ENCODE peak calls at places on chromosomes 6 and 20, in five cellular contexts. One of them, this sample, is unnamed. For H3K27me3 and H3K4me1, the result is how much of the 10 kb centered on the place peaks cover.

GRCh38 chr20:34579936-34580587 is 21.5 kb downstream of the MAP1LC3A start:
- DNase-seq in left ventricle myocardium inferior: no peak
- DNase-seq in GM23248: peak
- DNase-seq in CD8-positive, alpha-beta memory T cell: no peak
- DNase-seq in heart left ventricle: no peak
- DNase-seq in this sample: no peak

GRCh38 chr20:19758888-19759331 is 852 bp downstream of the RIN2 start:
- DNase-seq in left ventricle myocardium inferior: peak
- DNase-seq in GM23248: peak
- DNase-seq in CD8-positive, alpha-beta memory T cell: no peak
- DNase-seq in heart left ventricle: peak
- DNase-seq in this sample: no peak

GRCh38 chr20:17626217-17627007 is 55.6 kb downstream of the RRBP1 start:
- DNase-seq in left ventricle myocardium inferior: peak
- DNase-seq in GM23248: no peak
- DNase-seq in CD8-positive, alpha-beta memory T cell: no peak
- DNase-seq in heart left ventricle: peak
- DNase-seq in this sample: no peak

GRCh38 chr20:60057866-60058807 is 99.9 kb downstream of the CDH26 start:
- DNase-seq in left ventricle myocardium inferior: peak
- DNase-seq in GM23248: no peak
- DNase-seq in CD8-positive, alpha-beta memory T cell: peak
- DNase-seq in heart left ventricle: peak
- DNase-seq in this sample: no peak

GRCh38 chr6:100664274-100665040 is 199.7 kb upstream of the SIM1 start:
- DNase-seq in left ventricle myocardium inferior: no peak
- DNase-seq in GM23248: peak
- DNase-seq in CD8-positive, alpha-beta memory T cell: no peak
- DNase-seq in heart left ventricle: no peak
- DNase-seq in this sample: no peak

GRCh38 chr6:17995414-17995813 is 8.0 kb upstream of the KIF13A start:
- DNase-seq in left ventricle myocardium inferior: no peak
- DNase-seq in GM23248: no peak
- DNase-seq in CD8-positive, alpha-beta memory T cell: no peak
- DNase-seq in heart left ventricle: no peak
- DNase-seq in this sample: no peak

GRCh38 chr6:13331516-13332348 is 3.4 kb upstream of the TBC1D7 start:
- DNase-seq in left ventricle myocardium inferior: no peak
- DNase-seq in GM23248: peak
- DNase-seq in CD8-positive, alpha-beta memory T cell: no peak
- DNase-seq in heart left ventricle: no peak
- DNase-seq in this sample: no peak

GRCh38 chr6:141482773-141483172 is 650.0 kb upstream of the GJE1 start:
- DNase-seq in left ventricle myocardium inferior: no peak
- DNase-seq in GM23248: peak
- DNase-seq in CD8-positive, alpha-beta memory T cell: no peak
- DNase-seq in heart left ventricle: no peak
- DNase-seq in this sample: no peak

GRCh38 chr20:46552460-46553420 is 2.3 kb upstream of the OCSTAMP start:
- DNase-seq in left ventricle myocardium inferior: no peak
- DNase-seq in GM23248: no peak
- DNase-seq in CD8-positive, alpha-beta memory T cell: no peak
- DNase-seq in heart left ventricle: no peak
- DNase-seq in this sample: no peak

GRCh38 chr6:127464161-127464880 is 5.1 kb upstream of the KIAA0408 start:
- DNase-seq in left ventricle myocardium inferior: no peak
- DNase-seq in GM23248: peak
- DNase-seq in CD8-positive, alpha-beta memory T cell: no peak
- DNase-seq in heart left ventricle: no peak
- DNase-seq in this sample: no peak

GRCh38 chr6:169589293-169589692 is 112.5 kb downstream of the WDR27 start:
- DNase-seq in left ventricle myocardium inferior: no peak
- DNase-seq in GM23248: peak
- DNase-seq in CD8-positive, alpha-beta memory T cell: peak
- DNase-seq in heart left ventricle: no peak
- DNase-seq in this sample: no peak

GRCh38 chr6:45423901-45424627 is 46.3 kb upstream of the SUPT3H start:
- DNase-seq in left ventricle myocardium inferior: peak
- DNase-seq in GM23248: no peak
- DNase-seq in CD8-positive, alpha-beta memory T cell: no peak
- DNase-seq in heart left ventricle: peak
- DNase-seq in this sample: no peak

GRCh38 chr6:10312445-10312844 is 102.4 kb downstream of the TFAP2A start:
- DNase-seq in left ventricle myocardium inferior: no peak
- DNase-seq in GM23248: no peak
- DNase-seq in CD8-positive, alpha-beta memory T cell: no peak
- DNase-seq in heart left ventricle: no peak
- DNase-seq in this sample: no peak

GRCh38 chr20:3115190-3116107 is 30.9 kb upstream of the AVP start:
- DNase-seq in left ventricle myocardium inferior: no peak
- DNase-seq in GM23248: peak
- DNase-seq in CD8-positive, alpha-beta memory T cell: no peak
- DNase-seq in heart left ventricle: peak
- DNase-seq in this sample: no peak

GRCh38 chr6:159540152-159540551 is 152.9 kb downstream of the SOD2 start:
- DNase-seq in left ventricle myocardium inferior: no peak
- DNase-seq in GM23248: no peak
- DNase-seq in CD8-positive, alpha-beta memory T cell: no peak
- DNase-seq in heart left ventricle: no peak
- DNase-seq in this sample: peak

GRCh38 chr20:10469599-10469998 is 34.5 kb downstream of the SLX4IP start:
- DNase-seq in left ventricle myocardium inferior: no peak
- DNase-seq in GM23248: peak
- DNase-seq in CD8-positive, alpha-beta memory T cell: no peak
- DNase-seq in heart left ventricle: peak
- DNase-seq in this sample: no peak

GRCh38 chr6:126367849-126368248 is 27.9 kb downstream of the CENPW start:
- DNase-seq in left ventricle myocardium inferior: no peak
- DNase-seq in GM23248: no peak
- DNase-seq in CD8-positive, alpha-beta memory T cell: no peak
- DNase-seq in heart left ventricle: no peak
- DNase-seq in this sample: no peak

GRCh38 chr6:122476131-122476530 is 4.5 kb upstream of the SERINC1 start:
- DNase-seq in left ventricle myocardium inferior: no peak
- DNase-seq in GM23248: peak
- DNase-seq in CD8-positive, alpha-beta memory T cell: no peak
- DNase-seq in heart left ventricle: no peak
- DNase-seq in this sample: no peak

GRCh38 chr20:47335251-47336012 is 21.1 kb downstream of the ZMYND8 start:
- DNase-seq in left ventricle myocardium inferior: no peak
- DNase-seq in GM23248: peak
- DNase-seq in CD8-positive, alpha-beta memory T cell: no peak
- DNase-seq in heart left ventricle: no peak
- DNase-seq in this sample: no peak

GRCh38 chr20:36066777-36067176 is 87.8 kb upstream of the EPB41L1 start:
- DNase-seq in left ventricle myocardium inferior: no peak
- DNase-seq in GM23248: no peak
- DNase-seq in CD8-positive, alpha-beta memory T cell: no peak
- DNase-seq in heart left ventricle: no peak
- DNase-seq in this sample: no peak

GRCh38 chr6:110530671-110531070 is 54.3 kb upstream of the SLC22A16 start:
- DNase-seq in left ventricle myocardium inferior: no peak
- DNase-seq in GM23248: peak
- DNase-seq in CD8-positive, alpha-beta memory T cell: no peak
- DNase-seq in heart left ventricle: no peak
- DNase-seq in this sample: no peak

GRCh38 chr6:146358341-146359046 is 185.1 kb upstream of the RAB32 start:
- DNase-seq in left ventricle myocardium inferior: no peak
- DNase-seq in GM23248: peak
- DNase-seq in CD8-positive, alpha-beta memory T cell: no peak
- DNase-seq in heart left ventricle: no peak
- DNase-seq in this sample: no peak

DNA sequence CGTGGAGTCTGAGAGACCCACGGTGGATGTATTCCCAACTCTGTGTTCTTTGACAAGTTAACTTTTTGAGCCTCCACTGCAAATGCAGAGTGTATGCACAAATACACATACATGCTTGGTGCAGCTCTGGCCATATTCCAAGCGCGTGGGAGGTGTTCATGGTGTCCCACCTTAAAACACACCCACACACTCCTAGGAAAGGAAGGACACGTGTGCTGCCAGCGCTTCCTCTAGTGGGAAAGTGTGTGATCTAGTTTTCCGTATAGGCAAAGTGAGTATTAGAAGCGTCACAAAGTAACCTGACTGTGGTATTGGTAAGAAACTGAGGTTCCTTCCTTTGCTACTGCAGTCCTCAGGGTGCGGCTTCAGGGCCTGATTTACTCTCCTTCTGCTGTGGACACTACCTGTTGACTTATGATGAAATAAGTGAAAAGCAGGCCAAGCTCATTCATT is 36.0 kb upstream of the MPC1 start:
- DNase-seq in left ventricle myocardium inferior: no peak
- DNase-seq in GM23248: no peak
- DNase-seq in CD8-positive, alpha-beta memory T cell: no peak
- DNase-seq in heart left ventricle: no peak
- DNase-seq in this sample: no peak
- H3K27ac ChIP-seq in left ventricle myocardium inferior: no peak
- H3K27ac ChIP-seq in GM23248: no peak
- H3K27ac ChIP-seq in CD8-positive, alpha-beta memory T cell: no peak
- H3K27ac ChIP-seq in heart left ventricle: no peak
- H3K27ac ChIP-seq in this sample: no peak

GRCh38 chr20:1987826-1988225 is 6.0 kb downstream of the PDYN start:
- DNase-seq in left ventricle myocardium inferior: no peak
- DNase-seq in GM23248: peak
- DNase-seq in CD8-positive, alpha-beta memory T cell: no peak
- DNase-seq in heart left ventricle: no peak
- DNase-seq in this sample: no peak
- H3K27me3 ChIP-seq in left ventricle myocardium inferior: half or more
- H3K27me3 ChIP-seq in GM23248: half or more
- H3K27me3 ChIP-seq in CD8-positive, alpha-beta memory T cell: under half
- H3K27me3 ChIP-seq in heart left ventricle: under half
- H3K27me3 ChIP-seq in this sample: under half

GRCh38 chr6:39228111-39228971 is 934 bp downstream of the KCNK5 start:
- DNase-seq in left ventricle myocardium inferior: no peak
- DNase-seq in GM23248: no peak
- DNase-seq in CD8-positive, alpha-beta memory T cell: no peak
- DNase-seq in heart left ventricle: no peak
- DNase-seq in this sample: no peak

GRCh38 chr6:39227476-39227875 is 1.8 kb downstream of the KCNK5 start:
- DNase-seq in left ventricle myocardium inferior: no peak
- DNase-seq in GM23248: no peak
- DNase-seq in CD8-positive, alpha-beta memory T cell: no peak
- DNase-seq in heart left ventricle: no peak
- DNase-seq in this sample: no peak

GRCh38 chr6:39231386-39231785 is 2.1 kb upstream of the KCNK5 start:
- DNase-seq in left ventricle myocardium inferior: no peak
- DNase-seq in GM23248: no peak
- DNase-seq in CD8-positive, alpha-beta memory T cell: no peak
- DNase-seq in heart left ventricle: no peak
- DNase-seq in this sample: no peak

GRCh38 chr6:39226606-39227300 is 2.5 kb downstream of the KCNK5 start:
- DNase-seq in left ventricle myocardium inferior: no peak
- DNase-seq in GM23248: no peak
- DNase-seq in CD8-positive, alpha-beta memory T cell: no peak
- DNase-seq in heart left ventricle: no peak
- DNase-seq in this sample: no peak

DNA sequence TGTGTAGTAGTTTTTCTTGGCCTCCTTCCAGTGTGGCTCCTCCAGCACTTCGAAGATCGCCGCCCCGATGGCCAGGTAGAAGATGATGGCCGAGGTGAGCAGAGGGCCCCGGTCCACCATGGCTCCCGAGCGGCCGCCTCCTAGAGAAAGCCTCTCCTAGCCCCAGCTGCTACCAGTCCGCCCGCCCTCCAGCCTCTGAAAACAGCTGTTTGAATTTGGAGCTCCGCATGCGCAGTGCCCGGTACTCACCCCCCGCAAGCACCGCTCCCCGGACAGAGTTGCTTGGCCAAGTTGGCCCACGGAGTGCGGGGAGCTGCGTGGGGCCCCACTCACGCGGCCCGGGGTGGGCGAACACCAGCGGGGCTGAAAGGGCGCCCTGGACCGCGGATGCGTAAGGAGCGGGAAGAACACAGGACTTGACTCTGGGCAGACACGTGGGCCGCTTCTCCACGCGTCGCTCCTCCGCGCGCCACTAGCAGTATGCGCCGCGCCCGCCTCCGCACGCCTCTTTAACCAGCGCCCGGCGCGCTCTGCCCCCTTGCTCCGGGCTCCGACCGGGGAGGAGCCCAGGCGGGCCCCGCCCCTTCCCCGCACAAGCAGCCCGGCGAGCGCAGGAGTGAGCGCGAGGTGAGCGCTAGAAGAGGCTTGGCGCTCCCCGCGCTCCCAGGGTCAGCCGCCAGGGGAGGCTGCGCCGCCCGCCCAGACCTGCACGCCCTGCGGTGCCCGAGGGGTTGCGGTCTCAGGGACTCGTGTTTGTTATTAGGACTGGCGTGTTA is at the start of gene KCNK5:
- DNase-seq in left ventricle myocardium inferior: peak
- DNase-seq in GM23248: peak
- DNase-seq in CD8-positive, alpha-beta memory T cell: peak
- DNase-seq in heart left ventricle: peak
- DNase-seq in this sample: peak
- H3K4me1 ChIP-seq in left ventricle myocardium inferior: under half
- H3K4me1 ChIP-seq in GM23248: under half
- H3K4me1 ChIP-seq in CD8-positive, alpha-beta memory T cell: under half
- H3K4me1 ChIP-seq in heart left ventricle: under half
- H3K4me1 ChIP-seq in this sample: under half

GRCh38 chr20:59006864-59007757 is at the start of gene CTSZ:
- DNase-seq in left ventricle myocardium inferior: peak
- DNase-seq in GM23248: peak
- DNase-seq in CD8-positive, alpha-beta memory T cell: peak
- DNase-seq in heart left ventricle: peak
- DNase-seq in this sample: no peak

GRCh38 chr20:59005523-59006166 is 1.4 kb downstream of the CTSZ start:
- DNase-seq in left ventricle myocardium inferior: no peak
- DNase-seq in GM23248: no peak
- DNase-seq in CD8-positive, alpha-beta memory T cell: no peak
- DNase-seq in heart left ventricle: no peak
- DNase-seq in this sample: no peak

GRCh38 chr20:59008715-59009336 is 1.8 kb upstream of the CTSZ start:
- DNase-seq in left ventricle myocardium inferior: no peak
- DNase-seq in GM23248: no peak
- DNase-seq in CD8-positive, alpha-beta memory T cell: no peak
- DNase-seq in heart left ventricle: no peak
- DNase-seq in this sample: no peak

GRCh38 chr20:59006167-59006863 is 739 bp downstream of the CTSZ start:
- DNase-seq in left ventricle myocardium inferior: no peak
- DNase-seq in GM23248: peak
- DNase-seq in CD8-positive, alpha-beta memory T cell: no peak
- DNase-seq in heart left ventricle: no peak
- DNase-seq in this sample: no peak

DNA sequence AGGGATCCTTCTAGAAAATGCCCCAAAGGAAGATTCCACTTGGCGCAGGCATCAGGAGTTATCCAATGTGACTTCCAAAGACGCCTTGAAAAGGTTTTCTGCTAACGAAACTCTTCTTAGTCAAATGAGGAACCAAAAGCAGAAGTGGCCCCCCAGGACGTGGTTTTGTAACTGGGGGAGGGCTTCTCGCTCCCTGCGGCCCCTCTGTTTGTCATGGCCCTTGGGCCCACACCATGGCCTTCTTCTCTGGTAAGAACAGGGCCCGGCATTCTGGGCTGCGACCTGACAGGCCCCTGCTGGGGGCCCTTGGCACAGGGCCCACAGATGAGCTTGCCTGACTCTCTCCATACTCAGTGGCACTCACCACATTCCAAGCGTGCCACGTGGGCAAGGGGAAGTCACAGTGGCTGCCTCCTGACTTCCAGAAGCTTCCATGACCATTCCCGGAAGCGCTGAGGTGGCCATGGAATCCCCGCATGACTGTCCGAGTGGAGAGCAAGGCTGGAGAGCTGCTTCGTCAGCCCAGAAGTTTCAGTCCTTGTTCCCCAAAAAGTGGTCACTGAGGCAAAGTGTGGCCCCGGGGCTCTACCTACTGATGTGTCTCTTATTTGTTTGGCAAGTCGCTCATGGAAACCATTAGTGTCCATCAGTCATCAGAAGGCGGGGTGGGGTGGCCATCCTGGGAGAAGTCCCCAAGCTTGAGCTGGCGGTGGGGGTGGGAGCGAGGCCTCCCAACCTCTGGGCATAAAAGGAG is 881 bp upstream of the CTSZ start:
- DNase-seq in left ventricle myocardium inferior: peak
- DNase-seq in GM23248: no peak
- DNase-seq in CD8-positive, alpha-beta memory T cell: no peak
- DNase-seq in heart left ventricle: peak
- DNase-seq in this sample: no peak
- H3K27ac ChIP-seq in left ventricle myocardium inferior: peak
- H3K27ac ChIP-seq in GM23248: no peak
- H3K27ac ChIP-seq in CD8-positive, alpha-beta memory T cell: peak
- H3K27ac ChIP-seq in heart left ventricle: peak
- H3K27ac ChIP-seq in this sample: no peak